ENCODE peak calls at places on chromosomes 7 and 10, in nine cellular contexts. One of them, this sample, is unnamed.

GRCh38 chr7:137986252-137987010 is 15.5 kb downstream of the CREB3L2 start:
- DNase-seq in CD8-positive, alpha-beta memory T cell: no peak
- DNase-seq in naive thymus-derived CD8-positive, alpha-beta T cell: no peak
- DNase-seq in amniotic stem cell: no peak
- DNase-seq in activated T-cell treated with anti-CD3 and anti-CD28 coated beads for 48 hours: no peak
- DNase-seq in RCC 7860: peak
- DNase-seq in adipocyte: peak
- DNase-seq in GM12878: no peak
- DNase-seq in cardiac septum: no peak
- DNase-seq in this sample: no peak

GRCh38 chr10:79079490-79080355 is 11.0 kb downstream of the ZMIZ1 start:
- DNase-seq in activated T-cell treated with anti-CD3 and anti-CD28 coated beads for 48 hours: no peak
- DNase-seq in naive thymus-derived CD8-positive, alpha-beta T cell: no peak
- DNase-seq in GM12878: no peak
- DNase-seq in RCC 7860: peak
- DNase-seq in CD8-positive, alpha-beta memory T cell: no peak
- DNase-seq in adipocyte: peak
- DNase-seq in amniotic stem cell: peak
- DNase-seq in cardiac septum: no peak
- DNase-seq in this sample: no peak

GRCh38 chr10:134743-135600 is at the start of gene ZMYND11:
- DNase-seq in cardiac septum: peak
- DNase-seq in GM12878: no peak
- DNase-seq in amniotic stem cell: peak
- DNase-seq in adipocyte: peak
- DNase-seq in RCC 7860: peak
- DNase-seq in CD8-positive, alpha-beta memory T cell: peak
- DNase-seq in naive thymus-derived CD8-positive, alpha-beta T cell: peak
- DNase-seq in activated T-cell treated with anti-CD3 and anti-CD28 coated beads for 48 hours: peak
- DNase-seq in this sample: peak

GRCh38 chr7:136134503-136134902 is 157.3 kb upstream of the MTPN start:
- DNase-seq in CD8-positive, alpha-beta memory T cell: no peak
- DNase-seq in GM12878: no peak
- DNase-seq in RCC 7860: peak
- DNase-seq in cardiac septum: no peak
- DNase-seq in adipocyte: peak
- DNase-seq in naive thymus-derived CD8-positive, alpha-beta T cell: no peak
- DNase-seq in amniotic stem cell: peak
- DNase-seq in activated T-cell treated with anti-CD3 and anti-CD28 coated beads for 48 hours: no peak
- DNase-seq in this sample: no peak

GRCh38 chr10:28332699-28333098 is 29.8 kb upstream of the MPP7 start:
- DNase-seq in RCC 7860: no peak
- DNase-seq in adipocyte: no peak
- DNase-seq in activated T-cell treated with anti-CD3 and anti-CD28 coated beads for 48 hours: no peak
- DNase-seq in GM12878: no peak
- DNase-seq in CD8-positive, alpha-beta memory T cell: no peak
- DNase-seq in amniotic stem cell: no peak
- DNase-seq in naive thymus-derived CD8-positive, alpha-beta T cell: no peak
- DNase-seq in cardiac septum: no peak
- DNase-seq in this sample: no peak

GRCh38 chr10:53025172-53025651 is 252.6 kb upstream of the MBL2 start:
- DNase-seq in amniotic stem cell: no peak
- DNase-seq in cardiac septum: no peak
- DNase-seq in RCC 7860: no peak
- DNase-seq in naive thymus-derived CD8-positive, alpha-beta T cell: no peak
- DNase-seq in GM12878: no peak
- DNase-seq in CD8-positive, alpha-beta memory T cell: no peak
- DNase-seq in adipocyte: peak
- DNase-seq in activated T-cell treated with anti-CD3 and anti-CD28 coated beads for 48 hours: no peak
- DNase-seq in this sample: no peak

GRCh38 chr7:144437370-144438191 is 34.1 kb upstream of the NOBOX start:
- DNase-seq in CD8-positive, alpha-beta memory T cell: no peak
- DNase-seq in RCC 7860: peak
- DNase-seq in activated T-cell treated with anti-CD3 and anti-CD28 coated beads for 48 hours: peak
- DNase-seq in cardiac septum: no peak
- DNase-seq in adipocyte: peak
- DNase-seq in naive thymus-derived CD8-positive, alpha-beta T cell: no peak
- DNase-seq in GM12878: peak
- DNase-seq in amniotic stem cell: peak
- DNase-seq in this sample: peak

GRCh38 chr7:3537210-3537875 is 236.3 kb downstream of the SDK1 start:
- DNase-seq in GM12878: no peak
- DNase-seq in activated T-cell treated with anti-CD3 and anti-CD28 coated beads for 48 hours: no peak
- DNase-seq in amniotic stem cell: no peak
- DNase-seq in RCC 7860: no peak
- DNase-seq in CD8-positive, alpha-beta memory T cell: no peak
- DNase-seq in adipocyte: peak
- DNase-seq in naive thymus-derived CD8-positive, alpha-beta T cell: no peak
- DNase-seq in cardiac septum: no peak
- DNase-seq in this sample: no peak

GRCh38 chr7:73941836-73942551 is 81.0 kb downstream of the TMEM270 start:
- DNase-seq in RCC 7860: peak
- DNase-seq in cardiac septum: no peak
- DNase-seq in GM12878: no peak
- DNase-seq in naive thymus-derived CD8-positive, alpha-beta T cell: no peak
- DNase-seq in adipocyte: peak
- DNase-seq in amniotic stem cell: peak
- DNase-seq in CD8-positive, alpha-beta memory T cell: no peak
- DNase-seq in activated T-cell treated with anti-CD3 and anti-CD28 coated beads for 48 hours: no peak
- DNase-seq in this sample: no peak

GRCh38 chr10:30433286-30433778 is 652 bp upstream of the MAP3K8 start:
- DNase-seq in amniotic stem cell: peak
- DNase-seq in RCC 7860: peak
- DNase-seq in activated T-cell treated with anti-CD3 and anti-CD28 coated beads for 48 hours: peak
- DNase-seq in GM12878: no peak
- DNase-seq in naive thymus-derived CD8-positive, alpha-beta T cell: peak
- DNase-seq in CD8-positive, alpha-beta memory T cell: no peak
- DNase-seq in adipocyte: peak
- DNase-seq in cardiac septum: peak
- DNase-seq in this sample: no peak

GRCh38 chr7:157679607-157680006 is 342.8 kb downstream of the DNAJB6 start:
- DNase-seq in GM12878: no peak
- DNase-seq in activated T-cell treated with anti-CD3 and anti-CD28 coated beads for 48 hours: no peak
- DNase-seq in adipocyte: no peak
- DNase-seq in amniotic stem cell: no peak
- DNase-seq in CD8-positive, alpha-beta memory T cell: no peak
- DNase-seq in RCC 7860: no peak
- DNase-seq in cardiac septum: peak
- DNase-seq in naive thymus-derived CD8-positive, alpha-beta T cell: no peak
- DNase-seq in this sample: no peak

GRCh38 chr10:51804861-51805260 is 105.5 kb upstream of the CSTF2T start:
- DNase-seq in adipocyte: peak
- DNase-seq in cardiac septum: no peak
- DNase-seq in amniotic stem cell: no peak
- DNase-seq in naive thymus-derived CD8-positive, alpha-beta T cell: no peak
- DNase-seq in GM12878: no peak
- DNase-seq in activated T-cell treated with anti-CD3 and anti-CD28 coated beads for 48 hours: no peak
- DNase-seq in RCC 7860: no peak
- DNase-seq in CD8-positive, alpha-beta memory T cell: no peak
- DNase-seq in this sample: no peak

GRCh38 chr7:49099587-49100326 is 175.4 kb downstream of the CDC14C start:
- DNase-seq in RCC 7860: no peak
- DNase-seq in cardiac septum: no peak
- DNase-seq in naive thymus-derived CD8-positive, alpha-beta T cell: no peak
- DNase-seq in amniotic stem cell: no peak
- DNase-seq in CD8-positive, alpha-beta memory T cell: no peak
- DNase-seq in adipocyte: no peak
- DNase-seq in GM12878: no peak
- DNase-seq in activated T-cell treated with anti-CD3 and anti-CD28 coated beads for 48 hours: no peak
- DNase-seq in this sample: no peak

GRCh38 chr7:84629216-84629615 is 434.6 kb upstream of the SEMA3A start:
- DNase-seq in activated T-cell treated with anti-CD3 and anti-CD28 coated beads for 48 hours: no peak
- DNase-seq in RCC 7860: no peak
- DNase-seq in amniotic stem cell: no peak
- DNase-seq in CD8-positive, alpha-beta memory T cell: no peak
- DNase-seq in cardiac septum: no peak
- DNase-seq in GM12878: no peak
- DNase-seq in naive thymus-derived CD8-positive, alpha-beta T cell: no peak
- DNase-seq in adipocyte: no peak
- DNase-seq in this sample: no peak

GRCh38 chr10:109922976-109923921 is at the start of gene XPNPEP1:
- DNase-seq in adipocyte: peak
- DNase-seq in naive thymus-derived CD8-positive, alpha-beta T cell: peak
- DNase-seq in RCC 7860: peak
- DNase-seq in activated T-cell treated with anti-CD3 and anti-CD28 coated beads for 48 hours: peak
- DNase-seq in GM12878: no peak
- DNase-seq in amniotic stem cell: no peak
- DNase-seq in CD8-positive, alpha-beta memory T cell: peak
- DNase-seq in cardiac septum: peak
- DNase-seq in this sample: peak

GRCh38 chr10:25531662-25532061 is 356.9 kb downstream of the GPR158 start:
- DNase-seq in amniotic stem cell: no peak
- DNase-seq in GM12878: no peak
- DNase-seq in cardiac septum: no peak
- DNase-seq in CD8-positive, alpha-beta memory T cell: no peak
- DNase-seq in activated T-cell treated with anti-CD3 and anti-CD28 coated beads for 48 hours: no peak
- DNase-seq in RCC 7860: no peak
- DNase-seq in adipocyte: no peak
- DNase-seq in naive thymus-derived CD8-positive, alpha-beta T cell: no peak
- DNase-seq in this sample: no peak

GRCh38 chr10:112244197-112244596 is 39.0 kb upstream of the TECTB start:
- DNase-seq in amniotic stem cell: no peak
- DNase-seq in RCC 7860: no peak
- DNase-seq in adipocyte: no peak
- DNase-seq in CD8-positive, alpha-beta memory T cell: no peak
- DNase-seq in activated T-cell treated with anti-CD3 and anti-CD28 coated beads for 48 hours: no peak
- DNase-seq in GM12878: no peak
- DNase-seq in cardiac septum: no peak
- DNase-seq in naive thymus-derived CD8-positive, alpha-beta T cell: no peak
- DNase-seq in this sample: no peak

GRCh38 chr10:43076311-43076875 is 476 bp upstream of the RET start:
- DNase-seq in GM12878: no peak
- DNase-seq in naive thymus-derived CD8-positive, alpha-beta T cell: no peak
- DNase-seq in amniotic stem cell: no peak
- DNase-seq in RCC 7860: no peak
- DNase-seq in CD8-positive, alpha-beta memory T cell: no peak
- DNase-seq in cardiac septum: no peak
- DNase-seq in adipocyte: no peak
- DNase-seq in activated T-cell treated with anti-CD3 and anti-CD28 coated beads for 48 hours: peak
- DNase-seq in this sample: no peak

GRCh38 chr10:3861785-3862184 is 76.8 kb upstream of the KLF6 start:
- DNase-seq in CD8-positive, alpha-beta memory T cell: no peak
- DNase-seq in naive thymus-derived CD8-positive, alpha-beta T cell: no peak
- DNase-seq in adipocyte: no peak
- DNase-seq in cardiac septum: no peak
- DNase-seq in activated T-cell treated with anti-CD3 and anti-CD28 coated beads for 48 hours: no peak
- DNase-seq in amniotic stem cell: no peak
- DNase-seq in GM12878: no peak
- DNase-seq in RCC 7860: peak
- DNase-seq in this sample: no peak

GRCh38 chr7:30062587-30062986 is 34.4 kb downstream of the PLEKHA8 start:
- DNase-seq in amniotic stem cell: no peak
- DNase-seq in CD8-positive, alpha-beta memory T cell: peak
- DNase-seq in cardiac septum: no peak
- DNase-seq in GM12878: no peak
- DNase-seq in RCC 7860: peak
- DNase-seq in adipocyte: peak
- DNase-seq in activated T-cell treated with anti-CD3 and anti-CD28 coated beads for 48 hours: no peak
- DNase-seq in naive thymus-derived CD8-positive, alpha-beta T cell: no peak
- DNase-seq in this sample: no peak

GRCh38 chr7:18906901-18907300 is 210.5 kb downstream of the TWIST1 start:
- DNase-seq in cardiac septum: no peak
- DNase-seq in activated T-cell treated with anti-CD3 and anti-CD28 coated beads for 48 hours: no peak
- DNase-seq in adipocyte: no peak
- DNase-seq in GM12878: no peak
- DNase-seq in naive thymus-derived CD8-positive, alpha-beta T cell: no peak
- DNase-seq in RCC 7860: no peak
- DNase-seq in CD8-positive, alpha-beta memory T cell: no peak
- DNase-seq in amniotic stem cell: no peak
- DNase-seq in this sample: no peak